ENCODE peak calls at places on chromosome 2, in ten cellular contexts. V, O, R, B, A, L, D, Y, N and F are unnamed samples.

GRCh38 chr2:75064691-75065396 is 106.4 kb downstream of the POLE4 start:
- DNase-seq in Y (peak; percentile 47), L (peak; percentile 60), V (peak; percentile 61), N (peak; percentile 71), A (no peak), B (peak; percentile 78), O (peak; percentile 55), R (no peak), D (peak; percentile 12), F (no peak)

GRCh38 chr2:106516436-106516835 is 29.3 kb downstream of the CD8B2 start:
- DNase-seq in Y (no peak), V (no peak), A (no peak), L (no peak), O (no peak), D (no peak), N (no peak), R (no peak), B (no peak), F (no peak)

GRCh38 chr2:10560626-10561025 is 112.5 kb upstream of the ODC1 start:
- DNase-seq in A (no peak), N (no peak), R (no peak), B (no peak), D (no peak), L (no peak), Y (no peak), V (no peak), O (no peak), F (no peak)

GRCh38 chr2:55951533-55951932 is 28.0 kb upstream of the EFEMP1 start:
- DNase-seq in O (no peak), V (no peak), L (no peak), Y (no peak), D (no peak), A (no peak), N (no peak), R (no peak), B (no peak), F (no peak)

GRCh38 chr2:30206461-30207430 is 24.6 kb upstream of the LBH start:
- DNase-seq in B (no peak), D (no peak), V (no peak), N (peak; percentile 12), O (no peak), Y (no peak), R (no peak), L (no peak), A (no peak), F (no peak)

GRCh38 chr2:23009545-23010149 is 375.3 kb upstream of the KLHL29 start:
- DNase-seq in D (no peak), Y (peak; percentile 55), R (no peak), O (peak; percentile 9), B (no peak), A (no peak), V (peak; percentile 57), L (peak; percentile 68), N (peak; percentile 54), F (peak; percentile 39)

GRCh38 chr2:86476918-86477317 is 35.7 kb downstream of the KDM3A start:
- DNase-seq in Y (peak; percentile 33), L (no peak), B (no peak), O (no peak), D (no peak), A (no peak), V (no peak), R (no peak), N (no peak), F (peak; percentile 4)

GRCh38 chr2:203841654-203842053 is 25.9 kb upstream of the CTLA4 start:
- DNase-seq in N (no peak), O (no peak), R (no peak), D (no peak), V (no peak), A (no peak), Y (no peak), B (no peak), L (no peak), F (no peak)

GRCh38 chr2:125169764-125170146 is 1144.7 kb downstream of the CNTNAP5 start:
- DNase-seq in N (no peak), B (no peak), R (no peak), A (no peak), O (no peak), L (no peak), Y (no peak), D (no peak), V (no peak), F (no peak)

GRCh38 chr2:3523551-3524041 is 4.3 kb upstream of the ADI1 start:
- DNase-seq in D (no peak), O (no peak), V (no peak), R (no peak), L (no peak), Y (peak; percentile 40), B (no peak), A (no peak), N (peak; percentile 52), F (no peak)

GRCh38 chr2:239468491-239469017 is 67.7 kb upstream of the HDAC4 start:
- DNase-seq in L (no peak), R (no peak), B (peak; percentile 53), O (no peak), V (no peak), A (no peak), N (no peak), Y (no peak), D (no peak), F (no peak)

GRCh38 chr2:133674066-133674432 is 105.8 kb upstream of the NCKAP5 start:
- DNase-seq in D (peak; percentile 9), L (no peak), Y (no peak), O (no peak), A (no peak), R (no peak), N (no peak), V (no peak), B (no peak), F (no peak)
- H3K4me3 ChIP-seq in D (no peak overlapping the region), L (no peak overlapping the region), Y (no peak overlapping the region), O (no peak overlapping the region), A (peak overlapping the region; percentile 19), R (no peak overlapping the region), N (peak overlapping the region; percentile 46), V (peak overlapping the region; percentile 38), B (no peak overlapping the region), F (peak overlapping the region; percentile 46)

DNA sequence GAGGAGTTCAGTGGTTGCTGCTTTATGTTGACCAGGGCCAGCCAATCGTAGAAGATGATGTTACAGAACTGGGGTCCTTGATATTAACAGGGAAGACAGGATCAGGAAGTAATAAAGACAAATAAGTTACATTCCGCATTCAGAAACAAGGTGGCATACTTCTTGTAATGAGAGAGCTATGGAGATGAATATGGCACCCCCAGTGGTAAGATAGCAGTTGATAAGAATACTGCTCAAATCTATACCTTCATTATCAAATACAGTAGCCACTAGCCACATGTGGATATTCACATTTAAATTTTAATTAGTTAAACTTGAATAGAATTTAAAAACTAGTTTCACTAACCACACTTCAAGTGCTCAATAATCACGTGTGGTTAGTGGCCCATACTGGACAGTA is 290.4 kb upstream of the RBMS1 start:
- DNase-seq in A (no peak), R (no peak), V (no peak), L (no peak), D (no peak), Y (no peak), N (no peak), B (no peak), O (no peak), F (no peak)
- TF ChIP-seq CTCF in A (peak; percentile 10), R (no peak), V (no peak), L (no peak), D (no peak), Y (no peak), N (peak; percentile 22), B (no peak), O (no peak), F (peak; percentile 27)

DNA sequence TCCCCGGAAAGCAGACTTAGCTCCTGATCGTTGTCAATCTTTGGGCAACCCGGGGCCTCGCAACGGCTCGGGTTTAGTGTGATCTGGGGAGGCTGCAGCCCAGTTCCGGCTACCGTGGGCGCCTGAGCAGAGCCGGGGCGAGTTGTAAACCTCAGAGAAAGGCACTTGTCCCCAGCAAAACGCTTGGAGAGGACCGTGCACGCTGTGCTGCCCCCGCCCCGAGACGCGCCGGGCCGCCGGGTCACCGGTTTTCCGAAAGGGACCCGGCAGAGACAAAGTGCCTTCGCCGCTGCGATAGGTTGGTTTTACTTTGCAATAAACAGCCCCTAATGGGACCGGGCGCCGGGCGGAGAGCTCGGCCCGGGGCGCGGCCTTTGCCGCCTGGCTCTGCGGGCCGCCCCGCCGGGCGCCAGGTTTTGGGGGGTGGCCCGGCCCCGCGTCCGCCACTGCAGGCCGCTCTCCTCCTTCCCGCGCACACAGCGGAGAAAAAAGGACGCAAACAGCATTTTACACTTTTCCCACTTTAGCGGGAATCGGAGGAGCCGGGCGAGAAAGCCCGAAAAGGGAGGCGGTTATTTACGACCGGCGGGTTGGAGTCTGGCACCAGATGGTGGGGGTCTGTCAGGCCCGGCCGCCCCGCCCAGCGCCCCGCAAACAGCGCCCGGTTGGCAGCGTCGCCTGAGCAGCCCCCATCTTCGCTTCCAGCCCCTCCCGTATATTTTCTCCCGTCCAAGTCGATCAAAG is 136.0 kb downstream of the INSIG2 start:
- DNase-seq in R (no peak), O (peak; percentile 27), N (no peak), D (no peak), A (no peak), L (no peak), V (no peak), B (peak; percentile 67), Y (peak; percentile 14), F (no peak)
- H3K4me3 ChIP-seq in R (peak overlapping the region; percentile 16), O (peak overlapping the region; percentile 51), N (peak overlapping the region; percentile 43), D (peak overlapping the region; percentile 26), A (peak overlapping the region; percentile 35), L (peak overlapping the region; percentile 40), V (peak overlapping the region; percentile 45), B (peak overlapping the region; percentile 44), Y (peak overlapping the region; percentile 14), F (peak overlapping the region; percentile 56)

GRCh38 chr2:172471168-172471567 is 43.8 kb downstream of the ITGA6 start:
- DNase-seq in L (no peak), A (no peak), D (no peak), V (no peak), R (no peak), O (no peak), N (no peak), B (no peak), Y (no peak), F (no peak)
- TF ChIP-seq CTCF in L (no peak), A (no peak), D (no peak), V (no peak), R (no peak), O (no peak), N (no peak), B (no peak), Y (no peak), F (no peak)